ENCODE peak calls at places on chromosomes 2 and 18, in four cellular contexts. One of them, this sample, is unnamed.

GRCh38 chr2:28352104-28352503 is 40.6 kb upstream of the FOSL2 start:
- DNase-seq in tibial nerve: no peak
- DNase-seq in fibroblast of lung: no peak
- DNase-seq in psoas muscle: peak; percentile 3
- DNase-seq in this sample: no peak

GRCh38 chr18:36176177-36176584 is 11.1 kb upstream of the MOCOS start:
- DNase-seq in psoas muscle: no peak
- DNase-seq in tibial nerve: no peak
- DNase-seq in fibroblast of lung: peak; percentile 43
- DNase-seq in this sample: no peak

GRCh38 chr18:46423226-46423805 is 233.7 kb downstream of the LOXHD1 start:
- DNase-seq in tibial nerve: no peak
- DNase-seq in fibroblast of lung: no peak
- DNase-seq in psoas muscle: no peak
- DNase-seq in this sample: no peak

GRCh38 chr2:20931346-20931745 is 108.4 kb upstream of the LDAH start:
- DNase-seq in fibroblast of lung: no peak
- DNase-seq in psoas muscle: no peak
- DNase-seq in tibial nerve: no peak
- DNase-seq in this sample: no peak

GRCh38 chr2:146987996-146988395 is 856.8 kb upstream of the ACVR2A start:
- DNase-seq in psoas muscle: no peak
- DNase-seq in tibial nerve: no peak
- DNase-seq in fibroblast of lung: no peak
- DNase-seq in this sample: no peak

GRCh38 chr2:16062471-16063250 is 122.3 kb downstream of the MYCN start:
- DNase-seq in fibroblast of lung: no peak
- DNase-seq in psoas muscle: no peak
- DNase-seq in tibial nerve: no peak
- DNase-seq in this sample: no peak

GRCh38 chr2:196160101-196160500 is 11.3 kb downstream of the STK17B start:
- DNase-seq in tibial nerve: no peak
- DNase-seq in fibroblast of lung: peak; percentile 95
- DNase-seq in psoas muscle: no peak
- DNase-seq in this sample: no peak

GRCh38 chr2:27407798-27408491 is 1.4 kb downstream of the PPM1G start:
- DNase-seq in psoas muscle: no peak
- DNase-seq in tibial nerve: no peak
- DNase-seq in fibroblast of lung: peak; percentile 46
- DNase-seq in this sample: no peak

GRCh38 chr18:45505497-45506206 is 109.6 kb upstream of the SLC14A2 start:
- DNase-seq in tibial nerve: no peak
- DNase-seq in psoas muscle: no peak
- DNase-seq in fibroblast of lung: peak; percentile 36
- DNase-seq in this sample: no peak

GRCh38 chr2:101516349-101516748 is 41.4 kb upstream of the RFX8 start:
- DNase-seq in psoas muscle: no peak
- DNase-seq in fibroblast of lung: no peak
- DNase-seq in tibial nerve: no peak
- DNase-seq in this sample: no peak

GRCh38 chr2:233832869-233833812 is 21.2 kb downstream of the HJURP start:
- DNase-seq in tibial nerve: no peak
- DNase-seq in psoas muscle: no peak
- DNase-seq in fibroblast of lung: peak; percentile 69
- DNase-seq in this sample: no peak

GRCh38 chr2:79591281-79591680 is 78.4 kb downstream of the CTNNA2 start:
- DNase-seq in psoas muscle: no peak
- DNase-seq in tibial nerve: no peak
- DNase-seq in fibroblast of lung: no peak
- DNase-seq in this sample: no peak

GRCh38 chr2:36482576-36483214 is 115.3 kb downstream of the FEZ2 start:
- DNase-seq in fibroblast of lung: peak; percentile 69
- DNase-seq in psoas muscle: no peak
- DNase-seq in tibial nerve: no peak
- DNase-seq in this sample: no peak

GRCh38 chr18:70154591-70155194 is 50.8 kb downstream of the RTTN start:
- DNase-seq in fibroblast of lung: peak; percentile 98
- DNase-seq in tibial nerve: no peak
- DNase-seq in psoas muscle: no peak
- DNase-seq in this sample: no peak

GRCh38 chr2:240701091-240701735 is 9.5 kb downstream of the AQP12A start:
- DNase-seq in psoas muscle: peak; percentile 9
- DNase-seq in fibroblast of lung: no peak
- DNase-seq in tibial nerve: no peak
- DNase-seq in this sample: no peak

GRCh38 chr18:79965119-79965902 is 868 bp downstream of the HSBP1L1 start:
- DNase-seq in tibial nerve: no peak
- DNase-seq in psoas muscle: no peak
- DNase-seq in fibroblast of lung: peak; percentile 77
- DNase-seq in this sample: peak; percentile 20

GRCh38 chr2:147057931-147058491 is 786.8 kb upstream of the ACVR2A start:
- DNase-seq in fibroblast of lung: no peak
- DNase-seq in psoas muscle: no peak
- DNase-seq in tibial nerve: no peak
- DNase-seq in this sample: no peak

GRCh38 chr2:200127852-200128251 is 172.5 kb downstream of the MAIP1 start:
- DNase-seq in psoas muscle: no peak
- DNase-seq in fibroblast of lung: peak; percentile 22
- DNase-seq in tibial nerve: no peak
- DNase-seq in this sample: no peak

GRCh38 chr2:118936936-118937335 is 5.1 kb upstream of the MARCO start:
- DNase-seq in tibial nerve: no peak
- DNase-seq in fibroblast of lung: no peak
- DNase-seq in psoas muscle: no peak
- DNase-seq in this sample: no peak

GRCh38 chr2:178005756-178006155 is 66.8 kb downstream of the PDE11A start:
- DNase-seq in psoas muscle: no peak
- DNase-seq in fibroblast of lung: peak; percentile 34
- DNase-seq in tibial nerve: no peak
- DNase-seq in this sample: no peak

GRCh38 chr2:71611247-71611646 is 157.9 kb downstream of the DYSF start:
- DNase-seq in fibroblast of lung: no peak
- DNase-seq in tibial nerve: no peak
- DNase-seq in psoas muscle: peak; percentile 9
- DNase-seq in this sample: no peak

GRCh38 chr2:32485399-32485798 is 128.6 kb downstream of the BIRC6 start:
- DNase-seq in psoas muscle: no peak
- DNase-seq in fibroblast of lung: peak; percentile 14
- DNase-seq in tibial nerve: no peak
- DNase-seq in this sample: no peak

GRCh38 chr2:105575626-105576025 is 169.1 kb upstream of the NCK2 start:
- DNase-seq in tibial nerve: no peak
- DNase-seq in fibroblast of lung: no peak
- DNase-seq in psoas muscle: no peak
- DNase-seq in this sample: no peak
- H3K27ac ChIP-seq in tibial nerve: no peak overlapping the region
- H3K27ac ChIP-seq in fibroblast of lung: no peak overlapping the region
- H3K27ac ChIP-seq in psoas muscle: no peak overlapping the region
- H3K27ac ChIP-seq in this sample: no peak overlapping the region

DNA sequence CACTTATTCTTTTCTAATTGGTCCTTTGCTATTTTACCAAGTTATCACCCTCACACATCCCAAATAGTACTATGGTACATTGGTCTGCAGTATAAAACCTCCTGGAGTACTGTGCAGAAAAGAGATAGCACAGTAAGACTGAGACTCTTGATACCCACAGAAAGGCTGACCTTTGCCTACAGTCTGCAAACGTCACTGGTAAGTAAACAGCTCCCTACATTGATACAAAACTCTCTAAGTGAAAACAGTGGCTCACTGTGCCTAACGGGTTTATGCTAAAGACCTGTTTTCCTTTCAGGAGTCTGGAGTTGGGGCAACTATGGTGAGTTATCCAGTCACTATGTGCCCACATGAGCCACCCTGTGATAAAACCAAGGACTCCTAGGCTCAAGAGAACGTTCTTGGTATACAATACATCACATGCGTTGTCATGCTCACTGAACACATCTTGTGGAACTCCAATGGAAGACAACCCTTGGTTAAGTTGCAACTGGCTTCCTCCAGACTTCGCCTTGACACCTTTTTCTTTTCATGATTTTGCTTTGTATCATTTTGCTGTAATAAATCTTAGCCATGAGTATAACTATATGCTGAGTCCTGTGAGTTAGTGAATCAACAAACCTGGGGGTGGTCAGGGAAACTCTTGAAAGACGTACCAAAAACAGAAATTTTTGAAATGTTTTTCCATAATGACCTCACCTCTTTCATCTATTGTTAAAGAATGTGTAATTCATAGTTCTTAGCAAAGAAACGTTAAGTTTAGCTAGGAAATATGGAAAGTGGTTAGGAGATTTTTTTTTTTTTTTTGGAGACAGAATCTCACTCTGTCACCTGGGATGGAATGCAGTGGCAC is 104.9 kb downstream of the C2orf74 start:
- DNase-seq in tibial nerve: no peak
- DNase-seq in fibroblast of lung: peak; percentile 59
- DNase-seq in psoas muscle: no peak
- DNase-seq in this sample: no peak
- H3K27ac ChIP-seq in tibial nerve: no peak overlapping the region
- H3K27ac ChIP-seq in fibroblast of lung: no peak overlapping the region
- H3K27ac ChIP-seq in psoas muscle: no peak overlapping the region
- H3K27ac ChIP-seq in this sample: no peak overlapping the region

DNA sequence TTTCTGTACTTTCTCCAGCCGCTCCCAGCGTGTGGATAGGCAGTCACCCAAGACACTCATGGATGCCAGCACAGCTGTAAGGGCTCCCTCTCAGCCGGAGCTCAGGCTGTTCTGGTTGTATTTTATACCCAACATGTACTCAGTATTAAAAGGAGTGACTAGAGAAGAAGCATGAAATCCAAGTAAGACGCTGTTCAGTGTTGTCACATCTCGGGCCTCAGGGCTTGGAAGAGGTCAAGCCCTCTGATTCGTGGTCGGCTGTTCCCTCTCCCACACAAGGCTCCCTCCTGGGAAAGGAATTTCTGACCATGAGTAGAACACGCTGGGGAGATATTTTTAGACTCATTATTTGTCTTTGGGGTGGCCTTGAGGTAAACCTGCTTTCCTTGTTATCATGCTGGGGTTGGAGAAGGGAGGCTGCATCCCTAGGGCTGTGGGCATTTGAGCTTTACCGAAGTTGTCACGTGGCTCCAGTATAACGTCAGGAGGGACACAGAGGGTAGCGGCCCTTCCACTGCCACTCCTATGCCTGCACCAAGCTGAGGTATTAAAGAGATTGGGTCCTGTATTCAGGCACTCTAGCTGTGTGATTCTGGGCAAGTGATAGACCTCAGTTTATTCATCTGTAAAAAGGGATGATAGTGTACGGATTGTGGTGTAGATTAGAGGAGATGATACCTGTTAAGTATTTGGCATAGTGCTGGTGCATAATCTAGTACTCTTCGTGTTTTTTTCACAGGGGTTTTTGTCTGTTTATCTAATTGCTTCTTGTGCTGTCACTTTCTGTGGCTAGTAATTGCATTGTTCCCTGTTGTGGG is 34.1 kb downstream of the HK2 start:
- DNase-seq in psoas muscle: no peak
- DNase-seq in fibroblast of lung: peak; percentile 78
- DNase-seq in tibial nerve: no peak
- DNase-seq in this sample: no peak
- H3K27ac ChIP-seq in psoas muscle: peak overlapping the region; percentile 64
- H3K27ac ChIP-seq in fibroblast of lung: peak overlapping the region; percentile 49
- H3K27ac ChIP-seq in tibial nerve: no peak overlapping the region
- H3K27ac ChIP-seq in this sample: no peak overlapping the region

GRCh38 chr18:23992941-23993280 is 21.6 kb upstream of the TTC39C start:
- DNase-seq in fibroblast of lung: no peak
- DNase-seq in tibial nerve: no peak
- DNase-seq in psoas muscle: no peak
- DNase-seq in this sample: no peak
- H3K27ac ChIP-seq in fibroblast of lung: no peak overlapping the region
- H3K27ac ChIP-seq in tibial nerve: no peak overlapping the region
- H3K27ac ChIP-seq in psoas muscle: no peak overlapping the region
- H3K27ac ChIP-seq in this sample: no peak overlapping the region

GRCh38 chr2:217918220-217919024 is 84.4 kb downstream of the TNS1 start:
- DNase-seq in psoas muscle: peak; percentile 58
- DNase-seq in tibial nerve: no peak
- DNase-seq in fibroblast of lung: peak; percentile 60
- DNase-seq in this sample: no peak
- H3K27ac ChIP-seq in psoas muscle: peak overlapping the region; percentile 97
- H3K27ac ChIP-seq in tibial nerve: no peak overlapping the region
- H3K27ac ChIP-seq in fibroblast of lung: peak overlapping the region; percentile 30
- H3K27ac ChIP-seq in this sample: peak overlapping the region; percentile 74

DNA sequence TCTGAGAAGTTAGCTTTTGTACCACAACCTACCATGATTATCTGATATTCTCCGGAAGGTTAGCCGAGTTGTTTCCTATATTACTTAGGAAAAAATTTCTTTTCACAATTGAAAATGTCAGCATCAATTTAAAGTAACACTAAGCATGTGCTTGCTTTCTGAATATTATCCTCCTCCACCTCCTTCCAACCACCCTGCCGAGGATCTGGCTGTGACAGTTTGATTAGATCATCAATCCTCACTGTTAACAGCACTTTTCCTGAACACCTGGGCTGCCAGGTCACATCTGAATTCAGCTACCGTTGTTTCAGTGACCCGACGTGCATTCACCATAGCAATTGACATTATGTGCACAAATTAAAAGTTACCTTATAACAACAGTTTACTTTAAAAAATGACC is 207.0 kb downstream of the ZNF407 start:
- DNase-seq in psoas muscle: no peak
- DNase-seq in tibial nerve: no peak
- DNase-seq in fibroblast of lung: no peak
- DNase-seq in this sample: no peak
- H3K27ac ChIP-seq in psoas muscle: no peak overlapping the region
- H3K27ac ChIP-seq in tibial nerve: no peak overlapping the region
- H3K27ac ChIP-seq in fibroblast of lung: no peak overlapping the region
- H3K27ac ChIP-seq in this sample: no peak overlapping the region

GRCh38 chr2:112150851-112151250 is 12.7 kb downstream of the FBLN7 start:
- DNase-seq in fibroblast of lung: no peak
- DNase-seq in psoas muscle: no peak
- DNase-seq in tibial nerve: no peak
- DNase-seq in this sample: no peak

GRCh38 chr2:112151275-112151674 is 13.1 kb downstream of the FBLN7 start:
- DNase-seq in tibial nerve: no peak
- DNase-seq in psoas muscle: no peak
- DNase-seq in fibroblast of lung: no peak
- DNase-seq in this sample: no peak

GRCh38 chr2:112149194-112149593 is 11.0 kb downstream of the FBLN7 start:
- DNase-seq in fibroblast of lung: no peak
- DNase-seq in tibial nerve: no peak
- DNase-seq in psoas muscle: no peak
- DNase-seq in this sample: no peak

GRCh38 chr2:112150447-112150846 is 12.3 kb downstream of the FBLN7 start:
- DNase-seq in tibial nerve: no peak
- DNase-seq in psoas muscle: no peak
- DNase-seq in fibroblast of lung: peak; percentile 92
- DNase-seq in this sample: no peak

DNA sequence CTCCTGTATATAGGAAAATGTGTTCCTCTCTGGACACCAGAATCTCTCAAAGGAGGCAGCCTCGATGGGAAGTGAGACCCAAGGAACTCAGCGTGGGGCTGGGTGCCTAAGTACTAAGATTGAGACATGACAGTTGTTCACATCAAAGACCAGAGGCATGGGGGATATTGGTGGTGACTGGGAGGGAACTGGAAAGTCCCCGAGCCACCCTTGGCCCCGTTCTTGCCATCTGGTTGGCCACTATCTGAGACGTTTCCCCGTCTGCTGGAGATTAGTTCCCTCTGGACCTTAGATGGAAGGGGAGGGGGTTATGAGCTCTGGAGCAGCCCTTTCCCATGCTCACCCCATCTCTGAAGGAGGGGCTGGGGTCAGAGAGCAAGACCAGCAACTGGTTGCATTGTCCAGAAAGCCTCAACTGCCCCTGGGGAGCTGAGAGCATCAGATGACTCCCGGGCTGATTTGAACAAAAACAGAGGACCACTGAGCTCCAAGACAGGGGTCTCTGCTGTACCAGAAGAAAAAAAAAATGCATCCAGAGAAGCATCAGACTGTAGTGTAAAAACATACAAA is 11.8 kb downstream of the FBLN7 start:
- DNase-seq in fibroblast of lung: no peak
- DNase-seq in psoas muscle: no peak
- DNase-seq in tibial nerve: no peak
- DNase-seq in this sample: no peak
- H3K27ac ChIP-seq in fibroblast of lung: peak overlapping the region; percentile 63
- H3K27ac ChIP-seq in psoas muscle: peak overlapping the region; percentile 16
- H3K27ac ChIP-seq in tibial nerve: no peak overlapping the region
- H3K27ac ChIP-seq in this sample: no peak overlapping the region